ENCODE peak calls at places on chromosomes 13 and 19, in five cellular contexts. T is CD8-positive, alpha-beta T cell; N is CD4-positive, CD25-positive, alpha-beta regulatory T cell; F is neuronal stem cell; V is CD4-positive, alpha-beta T cell. M is an unnamed sample. For H3K9me3, the result is how much of the 10 kb centered on the place peaks cover.

GRCh38 chr13:73809561-73809960 is 324.6 kb downstream of the KLF12 start:
- DNase-seq in T (no peak), N (no peak), F (no peak), V (no peak), M (no peak)

GRCh38 chr13:113351514-113352026 is 12.4 kb downstream of the GRTP1 start:
- DNase-seq in T (no peak), N (no peak), F (no peak), V (no peak), M (no peak)

GRCh38 chr13:110012102-110012739 is 225.8 kb upstream of the IRS2 start:
- DNase-seq in T (no peak), N (no peak), F (no peak), V (no peak), M (no peak)

GRCh38 chr13:91767681-91768080 is 369.3 kb downstream of the GPC5 start:
- DNase-seq in T (no peak), N (no peak), F (no peak), V (no peak), M (no peak)

GRCh38 chr13:37788346-37788745 is 81.2 kb downstream of the TRPC4 start:
- DNase-seq in T (no peak), N (no peak), F (no peak), V (no peak), M (no peak)

GRCh38 chr19:38556521-38557174 is 61.1 kb downstream of the MAP4K1 start:
- DNase-seq in T (no peak), N (peak), F (no peak), V (no peak), M (no peak)

GRCh38 chr19:50328257-50329145 is 676 bp downstream of the KCNC3 start:
- DNase-seq in T (no peak), N (no peak), F (no peak), V (no peak), M (no peak)

GRCh38 chr19:50252111-50252886 is 48.9 kb downstream of the MYH14 start:
- DNase-seq in T (peak), N (no peak), F (no peak), V (peak), M (no peak)

GRCh38 chr13:95553614-95554385 is 1.3 kb downstream of the CLDN10 start:
- DNase-seq in T (no peak), N (no peak), F (no peak), V (no peak), M (no peak)

GRCh38 chr13:96982672-96983071 is 11.6 kb downstream of the OXGR1 start:
- DNase-seq in T (no peak), N (no peak), F (no peak), V (no peak), M (no peak)

GRCh38 chr13:27053235-27053884 is 118.3 kb downstream of the USP12 start:
- DNase-seq in T (no peak), N (no peak), F (no peak), V (no peak), M (no peak)

GRCh38 chr13:26412263-26412662 is 145.2 kb upstream of the WASF3 start:
- DNase-seq in T (no peak), N (no peak), F (no peak), V (no peak), M (no peak)

GRCh38 chr13:33884506-33885221 is 66.7 kb downstream of the RFC3 start:
- DNase-seq in T (no peak), N (no peak), F (no peak), V (no peak), M (no peak)

GRCh38 chr13:100459747-100460146 is 128.8 kb downstream of the GGACT start:
- DNase-seq in T (no peak), N (no peak), F (no peak), V (no peak), M (no peak)

GRCh38 chr13:112244061-112244460 is 132.1 kb upstream of the SPACA7 start:
- DNase-seq in T (no peak), N (no peak), F (no peak), V (no peak), M (no peak)

GRCh38 chr13:73547239-73547638 is 488.4 kb downstream of the KLF5 start:
- DNase-seq in T (no peak), N (no peak), F (no peak), V (no peak), M (no peak)

GRCh38 chr19:49243129-49243528 is 81.9 kb downstream of the SLC6A16 start:
- DNase-seq in T (no peak), N (no peak), F (no peak), V (no peak), M (no peak)

GRCh38 chr13:42233726-42234125 is 38.2 kb upstream of the AKAP11 start:
- DNase-seq in T (no peak), N (no peak), F (no peak), V (no peak), M (no peak)

GRCh38 chr19:14089662-14090508 is 666 bp downstream of the SAMD1 start:
- DNase-seq in T (peak), N (peak), F (peak), V (no peak), M (peak)

GRCh38 chr19:49953376-49953775 is 7.6 kb downstream of the SIGLEC11 start:
- DNase-seq in T (no peak), N (no peak), F (no peak), V (no peak), M (no peak)

GRCh38 chr13:76696370-76696769 is 189.8 kb downstream of the KCTD12 start:
- DNase-seq in T (no peak), N (no peak), F (no peak), V (no peak), M (no peak)

GRCh38 chr19:44807162-44807561 is 1.7 kb upstream of the BCAM start:
- DNase-seq in T (no peak), N (no peak), F (no peak), V (no peak), M (no peak)

GRCh38 chr19:45653634-45654033 is 14.4 kb upstream of the GIPR start:
- DNase-seq in T (no peak), N (no peak), F (no peak), V (no peak), M (no peak)

DNA sequence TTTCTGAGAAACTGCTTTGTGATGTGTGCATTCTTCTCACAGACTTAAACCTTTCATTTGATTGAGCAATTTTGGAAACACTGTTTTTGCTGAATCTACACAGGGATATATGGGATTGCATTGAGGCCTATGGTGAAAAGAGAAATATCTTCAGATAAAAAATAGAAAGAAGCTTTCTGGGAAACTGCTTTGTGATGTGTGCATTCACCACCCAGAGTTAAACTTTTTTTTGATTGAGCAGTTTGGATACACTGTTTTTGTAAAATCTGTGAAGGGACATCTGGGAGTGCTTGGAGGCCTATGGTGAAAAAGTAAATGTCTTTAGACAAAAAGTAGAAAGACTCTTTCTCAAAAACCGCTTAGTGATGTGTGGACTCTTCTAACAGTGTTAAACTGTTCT is 1683.8 kb downstream of the UQCRFS1 start:
- DNase-seq in T (no peak), N (no peak), F (no peak), V (no peak), M (no peak)
- H3K9me3 ChIP-seq in T (under half), N (under half), F (under half), V (half or more), M (under half)

GRCh38 chr19:35431147-35431807 is 16.8 kb upstream of the FFAR2 start:
- DNase-seq in T (no peak), N (no peak), F (no peak), V (no peak), M (no peak)
- H3K9me3 ChIP-seq in T (under half), N (under half), F (under half), V (under half), M (under half)

GRCh38 chr19:55882626-55883025 is 46.3 kb downstream of the NLRP4 start:
- DNase-seq in T (no peak), N (no peak), F (no peak), V (no peak), M (no peak)
- H3K9me3 ChIP-seq in T (under half), N (under half), F (under half), V (under half), M (under half)

GRCh38 chr19:53177986-53178385 is 15.2 kb downstream of the ZNF665 start:
- DNase-seq in T (no peak), N (no peak), F (no peak), V (no peak), M (no peak)
- H3K9me3 ChIP-seq in T (under half), N (under half), F (under half), V (under half), M (under half)

DNA sequence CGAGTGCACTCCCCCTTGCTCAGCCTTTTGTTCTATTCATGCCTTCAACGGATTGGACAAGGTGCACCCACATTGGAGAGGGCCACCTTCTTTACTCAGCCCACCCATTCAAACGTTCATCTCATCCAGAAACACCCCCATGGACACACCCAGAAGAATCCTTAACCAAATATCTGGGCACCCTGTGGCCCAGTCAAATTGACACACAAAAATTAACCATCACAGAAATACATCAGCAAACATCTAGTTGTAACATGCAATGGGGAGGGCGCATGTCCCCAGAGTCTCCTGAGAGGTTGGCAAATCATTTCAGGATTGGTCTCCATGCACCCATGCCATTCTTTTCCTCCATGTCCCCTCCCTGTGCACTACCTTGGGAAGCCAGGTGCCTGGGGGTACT is 167.1 kb downstream of the ZNF536 start:
- DNase-seq in T (no peak), N (no peak), F (no peak), V (no peak), M (no peak)
- H3K9me3 ChIP-seq in T (under half), N (under half), F (under half), V (under half), M (under half)

DNA sequence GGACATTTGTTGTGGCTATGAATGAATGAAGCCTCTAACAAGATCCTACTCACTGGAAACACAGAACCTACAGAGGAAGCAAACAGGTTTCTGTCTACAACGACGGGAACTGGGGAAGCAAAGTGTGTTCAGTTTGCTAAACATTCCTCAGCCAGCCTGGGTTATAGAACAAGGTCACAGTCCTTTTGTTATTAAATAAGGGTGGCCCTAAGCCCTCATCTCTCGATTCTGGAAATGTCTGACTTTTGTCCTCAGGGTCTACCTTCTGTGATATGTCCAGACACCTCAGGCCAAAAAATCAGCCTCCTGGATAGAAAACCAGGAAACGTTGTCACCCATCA is 64.6 kb upstream of the ARHGEF7 start:
- DNase-seq in T (no peak), N (no peak), F (no peak), V (no peak), M (no peak)
- H3K9me3 ChIP-seq in T (under half), N (under half), F (under half), V (under half), M (under half)

DNA sequence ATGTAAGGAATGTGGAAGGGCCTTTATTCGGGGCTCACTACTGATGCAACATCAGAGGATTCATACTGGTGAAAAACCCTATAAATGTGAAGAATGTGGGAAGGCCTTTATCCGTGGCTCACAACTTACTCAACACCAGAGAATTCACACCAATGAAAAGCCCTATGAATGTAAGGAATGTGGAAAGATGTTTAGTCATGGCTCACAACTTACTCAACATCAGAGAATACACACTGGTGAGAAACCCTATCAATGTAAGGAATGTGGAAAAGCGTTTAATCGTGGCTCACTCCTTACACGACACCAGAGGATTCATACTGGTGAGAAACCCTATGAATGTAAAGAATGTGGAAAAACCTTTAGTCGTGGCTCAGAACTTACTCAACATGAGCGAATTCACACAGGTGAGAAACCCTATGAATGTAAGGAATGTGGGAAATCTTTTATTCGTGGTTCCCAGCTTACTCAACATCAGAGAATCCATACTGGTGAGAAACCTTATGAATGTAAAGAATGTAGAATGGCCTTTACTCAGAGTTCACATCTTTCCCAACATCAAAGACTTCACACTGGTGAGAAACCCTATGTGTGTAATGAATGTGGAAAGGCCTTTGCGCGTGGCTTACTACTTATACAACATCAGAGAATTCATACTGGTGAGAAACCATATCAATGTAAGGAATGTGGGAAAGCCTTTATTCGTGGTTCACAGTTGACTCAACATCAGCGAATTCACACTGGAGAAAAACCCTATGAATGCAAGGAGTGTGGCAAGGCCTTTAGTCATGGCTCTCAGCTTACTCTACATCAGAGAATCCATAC is 44.3 kb downstream of the ZNF585A start:
- DNase-seq in T (no peak), N (no peak), F (no peak), V (no peak), M (no peak)
- H3K9me3 ChIP-seq in T (half or more), N (half or more), F (under half), V (half or more), M (half or more)